ENCODE peak calls at places on chromosomes 12 and 14, in nine cellular contexts. V is fibroblast of pulmonary artery, C is cardiac muscle cell, Q is AG10803, Y is uterus, N is upper lobe of right lung, E is left ventricle myocardium inferior, O is ascending aorta, X is HFF-Myc. H is an unnamed sample.

GRCh38 chr14:70027785-70028428 is 148.7 kb downstream of the SMOC1 start:
- DNase-seq in Q (peak), V (peak), O (peak), E (peak), Y (peak), N (peak), C (peak), X (no peak), H (peak)

GRCh38 chr12:40525054-40525453 is 167.2 kb upstream of the CNTN1 start:
- DNase-seq in X (no peak), N (no peak), O (no peak), Y (no peak), E (no peak), V (no peak), Q (no peak), C (no peak), H (no peak)

GRCh38 chr12:96225003-96225855 is 31.1 kb downstream of the ELK3 start:
- DNase-seq in V (peak), N (no peak), Y (peak), C (peak), X (no peak), Q (no peak), O (peak), E (no peak), H (no peak)

GRCh38 chr14:96090441-96091148 is 51.4 kb downstream of the C14orf132 start:
- DNase-seq in O (no peak), Q (peak), E (peak), V (peak), X (no peak), Y (peak), C (peak), N (no peak), H (peak)

GRCh38 chr12:10170199-10170598 is 1.7 kb downstream of the OLR1 start:
- DNase-seq in V (no peak), O (no peak), Y (no peak), Q (peak), E (no peak), C (no peak), X (no peak), N (no peak), H (no peak)

GRCh38 chr12:106015646-106016045 is 123.1 kb downstream of the NUAK1 start:
- DNase-seq in X (no peak), E (no peak), Y (no peak), V (no peak), C (no peak), N (no peak), O (no peak), Q (no peak), H (no peak)

GRCh38 chr12:630656-631632 is 32.3 kb downstream of the NINJ2 start:
- DNase-seq in X (no peak), E (peak), V (no peak), C (no peak), Q (no peak), O (peak), Y (peak), N (peak), H (peak)

GRCh38 chr14:67704484-67705089 is 2.9 kb downstream of the RDH12 start:
- DNase-seq in C (peak), E (no peak), O (no peak), V (peak), N (no peak), Q (peak), X (peak), Y (no peak), H (no peak)

GRCh38 chr14:23512156-23512555 is 39.4 kb downstream of the ZFHX2 start:
- DNase-seq in C (peak), Y (no peak), Q (no peak), X (no peak), N (no peak), O (no peak), E (no peak), V (no peak), H (no peak)

GRCh38 chr12:3200032-3200617 is 122.9 kb downstream of the TSPAN9 start:
- DNase-seq in V (peak), N (peak), C (peak), O (no peak), X (no peak), E (peak), Y (peak), Q (peak), H (no peak)

GRCh38 chr14:102916347-102917055 is 6.0 kb upstream of the AMN start:
- DNase-seq in E (no peak), V (no peak), Y (no peak), O (no peak), C (no peak), N (no peak), Q (no peak), X (no peak), H (no peak)

GRCh38 chr12:132170094-132170636 is 25.9 kb downstream of the NOC4L start:
- DNase-seq in N (peak), Y (no peak), X (no peak), V (peak), Q (peak), O (no peak), E (peak), C (peak), H (no peak)

GRCh38 chr12:55039761-55040160 is 20.0 kb downstream of the NEUROD4 start:
- DNase-seq in Q (no peak), Y (no peak), C (no peak), O (no peak), E (no peak), V (no peak), N (no peak), X (no peak), H (no peak)

GRCh38 chr12:68129979-68130378 is 29.6 kb downstream of the IFNG start:
- DNase-seq in N (no peak), O (no peak), E (no peak), Q (no peak), Y (no peak), V (no peak), C (no peak), X (no peak), H (no peak)

GRCh38 chr12:115709410-115710065 is 568.0 kb downstream of the MED13L start:
- DNase-seq in V (peak), X (no peak), C (peak), N (no peak), Q (peak), E (peak), O (peak), Y (peak), H (peak)

GRCh38 chr12:57815177-57816000 is 3.1 kb downstream of the AVIL start:
- DNase-seq in Y (no peak), C (no peak), V (no peak), E (no peak), N (peak), O (no peak), X (no peak), Q (no peak), H (no peak)

GRCh38 chr12:106179086-106179485 is 40.3 kb upstream of the NUAK1 start:
- DNase-seq in N (no peak), E (no peak), Q (peak), C (no peak), X (no peak), Y (peak), V (no peak), O (no peak), H (peak)

GRCh38 chr12:51020448-51021182 is 5.6 kb downstream of the SLC11A2 start:
- DNase-seq in E (no peak), O (peak), V (no peak), N (no peak), C (no peak), X (no peak), Q (no peak), Y (no peak), H (no peak)

GRCh38 chr12:106291342-106291741 is 11.2 kb upstream of the TCP11L2 start:
- DNase-seq in C (peak), E (no peak), O (no peak), V (no peak), Y (no peak), X (no peak), N (no peak), Q (no peak), H (no peak)

GRCh38 chr14:80781968-80782367 is 159.6 kb downstream of the CEP128 start:
- DNase-seq in X (no peak), Y (no peak), C (peak), V (peak), Q (peak), E (no peak), O (no peak), N (no peak), H (no peak)

GRCh38 chr14:101351146-101351545 is 210.1 kb upstream of the DIO3 start:
- DNase-seq in O (no peak), Y (no peak), V (no peak), C (no peak), X (no peak), N (no peak), E (no peak), Q (no peak), H (no peak)

GRCh38 chr12:124347805-124348658 is 53.1 kb downstream of the RFLNA start:
- DNase-seq in V (no peak), Q (no peak), X (no peak), N (no peak), Y (no peak), C (no peak), O (no peak), E (no peak), H (no peak)
- TF ChIP-seq CTCF in V (peak), Q (peak), X (peak), N (peak), Y (peak), C (peak), O (peak), E (peak), H (peak)

GRCh38 chr12:122028165-122028591 is 6.5 kb downstream of the BCL7A start:
- DNase-seq in X (no peak), Q (no peak), E (no peak), O (no peak), Y (no peak), V (no peak), N (no peak), C (no peak), H (no peak)

GRCh38 chr12:122030427-122030825 is 8.7 kb downstream of the BCL7A start:
- DNase-seq in C (no peak), E (no peak), N (no peak), O (no peak), Q (no peak), X (no peak), V (no peak), Y (no peak), H (no peak)

GRCh38 chr12:122028601-122029560 is 7.2 kb downstream of the BCL7A start:
- DNase-seq in Y (no peak), C (no peak), N (no peak), X (no peak), E (no peak), O (no peak), Q (no peak), V (no peak), H (no peak)

GRCh38 chr12:122031342-122032216 is 9.9 kb downstream of the BCL7A start:
- DNase-seq in Q (no peak), C (peak), N (peak), O (no peak), E (peak), V (peak), Y (peak), X (no peak), H (no peak)

GRCh38 chr12:122029620-122030426 is 8.1 kb downstream of the BCL7A start:
- DNase-seq in V (no peak), N (no peak), O (no peak), Y (no peak), E (peak), C (no peak), X (no peak), Q (no peak), H (no peak)
- H3K4me3 ChIP-seq in V (no peak), N (no peak), O (no peak), Y (no peak), E (peak), C (no peak), X (no peak), Q (no peak), H (no peak)

GRCh38 chr14:59427653-59428578 is 37.3 kb downstream of the GPR135 start:
- DNase-seq in E (peak), X (no peak), N (no peak), C (peak), O (peak), Q (peak), Y (peak), V (peak), H (peak)
- TF ChIP-seq CTCF in E (no peak), X (no peak), N (no peak), C (no peak), O (no peak), Q (no peak), Y (no peak), V (no peak), H (no peak)

DNA sequence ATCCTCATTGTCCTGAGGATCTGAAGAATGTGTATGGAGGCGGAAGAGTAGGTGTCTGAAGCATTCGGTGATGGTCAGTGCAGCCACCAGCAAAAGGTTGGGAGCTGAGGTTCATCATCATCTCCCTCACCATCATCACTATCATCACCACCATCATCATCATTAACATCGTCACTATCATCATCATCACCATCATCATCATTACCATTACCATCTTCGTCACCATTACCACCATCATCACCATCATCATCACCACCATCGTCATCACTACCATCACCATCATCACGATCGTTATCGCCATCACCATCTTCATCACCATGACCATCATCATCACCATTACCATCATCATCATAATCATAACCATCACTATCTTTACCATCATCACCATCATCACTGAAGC is 90.8 kb upstream of the TMEM132D start:
- DNase-seq in Q (no peak), E (no peak), Y (no peak), V (no peak), O (no peak), N (no peak), X (no peak), C (no peak), H (no peak)
- H3K4me3 ChIP-seq in Q (no peak), E (no peak), Y (no peak), V (no peak), O (no peak), N (no peak), X (no peak), C (no peak), H (no peak)

DNA sequence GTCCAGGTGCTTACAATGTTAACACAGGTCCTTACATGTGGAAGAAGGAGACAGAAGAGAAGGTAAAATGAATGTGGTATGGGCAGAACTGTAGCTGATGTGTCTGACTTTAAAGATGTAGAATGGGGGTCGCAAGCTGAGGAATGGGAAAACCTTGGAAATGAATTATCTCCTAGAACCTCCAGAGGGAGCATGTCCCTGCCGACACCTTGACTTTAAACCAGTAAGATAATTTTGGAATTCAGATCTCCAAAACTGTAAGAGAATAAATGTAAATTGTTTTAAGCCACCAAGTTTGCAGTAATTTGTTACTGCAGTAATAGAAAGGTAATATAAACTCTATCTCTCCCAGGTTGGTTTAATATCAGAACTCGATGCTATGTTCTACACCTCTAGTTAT is 80.1 kb upstream of the ALG10 start:
- DNase-seq in C (no peak), Q (no peak), Y (no peak), E (no peak), N (no peak), V (no peak), O (no peak), X (no peak), H (no peak)
- TF ChIP-seq CTCF in C (no peak), Q (no peak), Y (no peak), E (no peak), N (no peak), V (no peak), O (no peak), X (no peak), H (no peak)

GRCh38 chr14:71137536-71138235 is 230.4 kb downstream of the PCNX1 start:
- DNase-seq in V (no peak), Q (no peak), C (no peak), N (no peak), X (no peak), Y (no peak), E (no peak), O (no peak), H (no peak)

GRCh38 chr14:71140157-71140556 is 232.9 kb downstream of the PCNX1 start:
- DNase-seq in N (no peak), Q (no peak), C (no peak), X (no peak), Y (no peak), E (no peak), O (no peak), V (no peak), H (no peak)

GRCh38 chr14:71141701-71142374 is 234.6 kb downstream of the PCNX1 start:
- DNase-seq in Q (peak), V (peak), Y (no peak), N (no peak), O (no peak), E (no peak), C (peak), X (no peak), H (no peak)

GRCh38 chr14:71138236-71139057 is 231.2 kb downstream of the PCNX1 start:
- DNase-seq in E (no peak), V (no peak), Y (no peak), N (no peak), Q (peak), O (no peak), C (no peak), X (no peak), H (no peak)

GRCh38 chr14:71139058-71139946 is 232.0 kb downstream of the PCNX1 start:
- DNase-seq in Y (peak), C (peak), N (peak), O (no peak), E (peak), Q (peak), V (peak), X (no peak), H (peak)
- H3K4me3 ChIP-seq in Y (no peak), C (no peak), N (no peak), O (no peak), E (no peak), Q (no peak), V (no peak), X (no peak), H (no peak)